ENCODE peak calls at places on chromosomes 3 and 15, in five cellular contexts. Y is stimulated activated naive CD4-positive, alpha-beta T cell treated with Interleukin-2 at 50 U/mL for 16 hours; I is stimulated activated CD4-positive, alpha-beta T cell treated with anti-CD3 and anti-CD28 coated beads, Interleukin-2, amount 100 ng/mL, for 48 hours; Z is GM12865; G is IMR-90. W is an unnamed sample.

GRCh38 chr3:45947361-45947760 is 4.1 kb downstream of the CXCR6 start:
- DNase-seq in Y (no peak), I (no peak), Z (no peak), G (peak), W (no peak)

GRCh38 chr15:79132770-79133169 is 42.2 kb upstream of the RASGRF1 start:
- DNase-seq in Y (no peak), I (no peak), Z (no peak), G (no peak), W (no peak)

GRCh38 chr15:75195122-75195765 is 6.4 kb upstream of the C15orf39 start:
- DNase-seq in Y (no peak), I (no peak), Z (no peak), G (no peak), W (no peak)

GRCh38 chr3:12292770-12293169 is 3.9 kb downstream of the PPARG start:
- DNase-seq in Y (no peak), I (no peak), Z (no peak), G (no peak), W (no peak)

GRCh38 chr15:38090648-38091047 is 156.2 kb downstream of the TMCO5A start:
- DNase-seq in Y (no peak), I (no peak), Z (no peak), G (no peak), W (no peak)

GRCh38 chr3:37494206-37494605 is 319.8 kb upstream of the LRRFIP2 start:
- DNase-seq in Y (no peak), I (no peak), Z (no peak), G (no peak), W (peak)

GRCh38 chr15:55074431-55074830 is 122.3 kb downstream of the RSL24D1 start:
- DNase-seq in Y (no peak), I (no peak), Z (no peak), G (no peak), W (no peak)

GRCh38 chr3:31466016-31466415 is 66.7 kb upstream of the STT3B start:
- DNase-seq in Y (no peak), I (no peak), Z (no peak), G (no peak), W (no peak)

GRCh38 chr3:194879126-194879887 is 193.6 kb downstream of the FAM43A start:
- DNase-seq in Y (no peak), I (no peak), Z (no peak), G (no peak), W (peak)

GRCh38 chr3:8742921-8743605 is 9.5 kb downstream of the CAV3 start:
- DNase-seq in Y (no peak), I (no peak), Z (no peak), G (peak), W (peak)

GRCh38 chr15:95883064-95883463 is 447.4 kb upstream of the NR2F2 start:
- DNase-seq in Y (no peak), I (no peak), Z (no peak), G (no peak), W (no peak)

GRCh38 chr3:195441476-195441970 is 1.3 kb downstream of the ACAP2 start:
- DNase-seq in Y (no peak), I (no peak), Z (no peak), G (peak), W (no peak)

GRCh38 chr15:75720787-75721461 is 8.3 kb upstream of the CSPG4 start:
- DNase-seq in Y (peak), I (peak), Z (peak), G (no peak), W (peak)

GRCh38 chr3:15637131-15637951 is 35.8 kb downstream of the BTD start:
- DNase-seq in Y (no peak), I (no peak), Z (peak), G (no peak), W (no peak)

GRCh38 chr3:97981886-97982285 is 9.7 kb upstream of the RIOX2 start:
- DNase-seq in Y (no peak), I (no peak), Z (peak), G (peak), W (no peak)

GRCh38 chr15:94673801-94674200 is 442.4 kb downstream of the MCTP2 start:
- DNase-seq in Y (no peak), I (no peak), Z (no peak), G (no peak), W (no peak)

GRCh38 chr3:14119651-14120050 is 5.0 kb downstream of the CHCHD4 start:
- DNase-seq in Y (no peak), I (no peak), Z (no peak), G (no peak), W (no peak)

GRCh38 chr15:69999392-70000085 is 98.2 kb downstream of the TLE3 start:
- DNase-seq in Y (no peak), I (no peak), Z (no peak), G (no peak), W (no peak)

GRCh38 chr3:170999737-171000242 is 26.7 kb downstream of the SLC2A2 start:
- DNase-seq in Y (no peak), I (no peak), Z (no peak), G (peak), W (peak)

GRCh38 chr3:77039606-77040553 is at the start of gene ROBO2:
- DNase-seq in Y (no peak), I (no peak), Z (no peak), G (peak), W (no peak)

GRCh38 chr15:65303687-65304392 is 637 bp upstream of the RNU5B-1 start:
- DNase-seq in Y (no peak), I (peak), Z (peak), G (peak), W (peak)

GRCh38 chr3:49346797-49347251 is 7.0 kb upstream of the USP4 start:
- DNase-seq in Y (no peak), I (no peak), Z (no peak), G (peak), W (peak)

GRCh38 chr15:67146875-67147381 is 81.5 kb downstream of the SMAD3 start:
- DNase-seq in Y (no peak), I (no peak), Z (no peak), G (peak), W (peak)

GRCh38 chr3:21509706-21510105 is 241.3 kb downstream of the ZNF385D start:
- DNase-seq in Y (no peak), I (no peak), Z (no peak), G (no peak), W (peak)

GRCh38 chr3:30282052-30282708 is 324.2 kb upstream of the TGFBR2 start:
- DNase-seq in Y (no peak), I (no peak), Z (no peak), G (peak), W (no peak)

GRCh38 chr3:138942861-138943623 is 3.9 kb downstream of the FOXL2 start:
- DNase-seq in Y (no peak), I (no peak), Z (no peak), G (no peak), W (no peak)

GRCh38 chr15:82646250-82647044 is 716 bp downstream of the CPEB1 start:
- DNase-seq in Y (no peak), I (no peak), Z (no peak), G (no peak), W (no peak)